ENCODE peak calls at places on chromosomes 7 and 10, in seven cellular contexts. One of them, this sample, is unnamed.

GRCh38 chr10:121598261-121599249 is at the start of gene FGFR2:
- DNase-seq in heart left ventricle: peak; percentile 69
- DNase-seq in thyroid gland: peak; percentile 91
- DNase-seq in thoracic aorta: no peak
- DNase-seq in aorta: peak; percentile 81
- DNase-seq in effector memory CD4-positive, alpha-beta T cell: no peak
- DNase-seq in prostate gland: peak; percentile 87
- DNase-seq in this sample: no peak

GRCh38 chr7:113710310-113711106 is 208.3 kb downstream of the PPP1R3A start:
- DNase-seq in heart left ventricle: no peak
- DNase-seq in thyroid gland: peak; percentile 19
- DNase-seq in thoracic aorta: no peak
- DNase-seq in aorta: no peak
- DNase-seq in effector memory CD4-positive, alpha-beta T cell: peak; percentile 21
- DNase-seq in prostate gland: peak; percentile 42
- DNase-seq in this sample: no peak

GRCh38 chr7:124459101-124460052 is 306.2 kb downstream of the GPR37 start:
- DNase-seq in heart left ventricle: no peak
- DNase-seq in thyroid gland: no peak
- DNase-seq in thoracic aorta: no peak
- DNase-seq in aorta: no peak
- DNase-seq in effector memory CD4-positive, alpha-beta T cell: no peak
- DNase-seq in prostate gland: no peak
- DNase-seq in this sample: no peak

GRCh38 chr7:11830582-11831382 is 1.2 kb downstream of the THSD7A start:
- DNase-seq in heart left ventricle: no peak
- DNase-seq in thyroid gland: peak; percentile 17
- DNase-seq in thoracic aorta: no peak
- DNase-seq in aorta: no peak
- DNase-seq in effector memory CD4-positive, alpha-beta T cell: no peak
- DNase-seq in prostate gland: no peak
- DNase-seq in this sample: no peak

GRCh38 chr10:27192284-27192683 is 37.1 kb downstream of the MASTL start:
- DNase-seq in heart left ventricle: no peak
- DNase-seq in thyroid gland: no peak
- DNase-seq in thoracic aorta: peak; percentile 19
- DNase-seq in aorta: peak; percentile 59
- DNase-seq in effector memory CD4-positive, alpha-beta T cell: no peak
- DNase-seq in prostate gland: no peak
- DNase-seq in this sample: no peak

GRCh38 chr7:149097088-149097487 is 6.6 kb upstream of the ZNF786 start:
- DNase-seq in heart left ventricle: no peak
- DNase-seq in thyroid gland: no peak
- DNase-seq in thoracic aorta: no peak
- DNase-seq in aorta: no peak
- DNase-seq in effector memory CD4-positive, alpha-beta T cell: no peak
- DNase-seq in prostate gland: no peak
- DNase-seq in this sample: no peak

GRCh38 chr7:33904680-33905388 is 505 bp upstream of the BMPER start:
- DNase-seq in heart left ventricle: no peak
- DNase-seq in thyroid gland: peak; percentile 30
- DNase-seq in thoracic aorta: no peak
- DNase-seq in aorta: no peak
- DNase-seq in effector memory CD4-positive, alpha-beta T cell: no peak
- DNase-seq in prostate gland: no peak
- DNase-seq in this sample: no peak

GRCh38 chr7:127776776-127777390 is 124.9 kb downstream of the SND1 start:
- DNase-seq in heart left ventricle: no peak
- DNase-seq in thyroid gland: no peak
- DNase-seq in thoracic aorta: no peak
- DNase-seq in aorta: no peak
- DNase-seq in effector memory CD4-positive, alpha-beta T cell: no peak
- DNase-seq in prostate gland: no peak
- DNase-seq in this sample: no peak

GRCh38 chr10:48378675-48379074 is 72.2 kb downstream of the MAPK8 start:
- DNase-seq in heart left ventricle: no peak
- DNase-seq in thyroid gland: peak; percentile 61
- DNase-seq in thoracic aorta: no peak
- DNase-seq in aorta: no peak
- DNase-seq in effector memory CD4-positive, alpha-beta T cell: no peak
- DNase-seq in prostate gland: no peak
- DNase-seq in this sample: no peak

GRCh38 chr10:5584895-5585516 is 60.2 kb downstream of the CALML3 start:
- DNase-seq in heart left ventricle: no peak
- DNase-seq in thyroid gland: peak; percentile 64
- DNase-seq in thoracic aorta: no peak
- DNase-seq in aorta: no peak
- DNase-seq in effector memory CD4-positive, alpha-beta T cell: no peak
- DNase-seq in prostate gland: no peak
- DNase-seq in this sample: no peak

GRCh38 chr10:90930971-90931841 is 10.3 kb upstream of the ANKRD1 start:
- DNase-seq in heart left ventricle: peak; percentile 79
- DNase-seq in thyroid gland: peak; percentile 9
- DNase-seq in thoracic aorta: no peak
- DNase-seq in aorta: peak; percentile 83
- DNase-seq in effector memory CD4-positive, alpha-beta T cell: no peak
- DNase-seq in prostate gland: no peak
- DNase-seq in this sample: no peak

DNA sequence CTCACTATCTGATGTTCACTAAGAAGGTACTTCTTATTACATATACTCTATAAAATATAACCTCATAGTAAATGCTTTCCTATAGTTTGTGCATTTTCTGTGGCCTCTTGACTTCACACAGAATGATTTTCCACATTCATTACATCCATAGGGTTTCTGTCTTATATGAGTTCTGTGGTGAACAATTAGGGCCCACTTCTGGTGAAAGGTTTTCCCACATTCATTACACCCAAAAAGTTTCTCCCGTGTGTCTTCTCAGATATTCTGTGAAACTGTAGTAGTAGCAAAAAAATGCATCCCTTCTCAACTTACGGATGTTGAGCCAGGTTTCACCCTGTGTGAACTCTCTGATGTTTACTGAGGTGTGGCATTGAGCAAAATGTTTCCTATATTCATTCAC is 119.3 kb downstream of the ZNF33B start:
- DNase-seq in heart left ventricle: no peak
- DNase-seq in thyroid gland: no peak
- DNase-seq in thoracic aorta: no peak
- DNase-seq in aorta: no peak
- DNase-seq in effector memory CD4-positive, alpha-beta T cell: no peak
- DNase-seq in prostate gland: no peak
- DNase-seq in this sample: no peak
- H3K9me3 ChIP-seq in heart left ventricle: peaks cover 100% of the 10 kb centered on the region
- H3K9me3 ChIP-seq in thyroid gland: peaks cover 9% of the 10 kb centered on the region
- H3K9me3 ChIP-seq in thoracic aorta: peaks cover 100% of the 10 kb centered on the region
- H3K9me3 ChIP-seq in aorta: peaks cover 25% of the 10 kb centered on the region
- H3K9me3 ChIP-seq in effector memory CD4-positive, alpha-beta T cell: peaks cover 75% of the 10 kb centered on the region
- H3K9me3 ChIP-seq in prostate gland: peaks cover 6% of the 10 kb centered on the region
- H3K9me3 ChIP-seq in this sample: peaks cover 35% of the 10 kb centered on the region

GRCh38 chr10:130513686-130514476 is 377.7 kb downstream of the GLRX3 start:
- DNase-seq in heart left ventricle: no peak
- DNase-seq in thyroid gland: no peak
- DNase-seq in thoracic aorta: no peak
- DNase-seq in aorta: no peak
- DNase-seq in effector memory CD4-positive, alpha-beta T cell: no peak
- DNase-seq in prostate gland: no peak
- DNase-seq in this sample: no peak

GRCh38 chr10:130516141-130516540 is 379.9 kb downstream of the GLRX3 start:
- DNase-seq in heart left ventricle: no peak
- DNase-seq in thyroid gland: no peak
- DNase-seq in thoracic aorta: no peak
- DNase-seq in aorta: no peak
- DNase-seq in effector memory CD4-positive, alpha-beta T cell: no peak
- DNase-seq in prostate gland: no peak
- DNase-seq in this sample: no peak

GRCh38 chr10:130515670-130516069 is 379.5 kb downstream of the GLRX3 start:
- DNase-seq in heart left ventricle: no peak
- DNase-seq in thyroid gland: no peak
- DNase-seq in thoracic aorta: no peak
- DNase-seq in aorta: no peak
- DNase-seq in effector memory CD4-positive, alpha-beta T cell: no peak
- DNase-seq in prostate gland: no peak
- DNase-seq in this sample: no peak

GRCh38 chr10:130519791-130520190 is 383.6 kb downstream of the GLRX3 start:
- DNase-seq in heart left ventricle: no peak
- DNase-seq in thyroid gland: no peak
- DNase-seq in thoracic aorta: no peak
- DNase-seq in aorta: no peak
- DNase-seq in effector memory CD4-positive, alpha-beta T cell: no peak
- DNase-seq in prostate gland: no peak
- DNase-seq in this sample: no peak
- H3K9me3 ChIP-seq in heart left ventricle: peaks cover 3% of the 10 kb centered on the region
- H3K9me3 ChIP-seq in thyroid gland: no peaks in the 10 kb centered on the region
- H3K9me3 ChIP-seq in thoracic aorta: no peaks in the 10 kb centered on the region
- H3K9me3 ChIP-seq in aorta: no peaks in the 10 kb centered on the region
- H3K9me3 ChIP-seq in effector memory CD4-positive, alpha-beta T cell: no peaks in the 10 kb centered on the region
- H3K9me3 ChIP-seq in prostate gland: no peaks in the 10 kb centered on the region
- H3K9me3 ChIP-seq in this sample: no peaks in the 10 kb centered on the region

GRCh38 chr7:157550300-157551275 is 213.8 kb downstream of the DNAJB6 start:
- DNase-seq in heart left ventricle: no peak
- DNase-seq in thyroid gland: no peak
- DNase-seq in thoracic aorta: no peak
- DNase-seq in aorta: no peak
- DNase-seq in effector memory CD4-positive, alpha-beta T cell: no peak
- DNase-seq in prostate gland: no peak
- DNase-seq in this sample: no peak

GRCh38 chr7:157547102-157547501 is 210.3 kb downstream of the DNAJB6 start:
- DNase-seq in heart left ventricle: no peak
- DNase-seq in thyroid gland: no peak
- DNase-seq in thoracic aorta: no peak
- DNase-seq in aorta: peak; percentile 12
- DNase-seq in effector memory CD4-positive, alpha-beta T cell: no peak
- DNase-seq in prostate gland: no peak
- DNase-seq in this sample: no peak

GRCh38 chr7:157549612-157550299 is 213.0 kb downstream of the DNAJB6 start:
- DNase-seq in heart left ventricle: no peak
- DNase-seq in thyroid gland: no peak
- DNase-seq in thoracic aorta: no peak
- DNase-seq in aorta: no peak
- DNase-seq in effector memory CD4-positive, alpha-beta T cell: no peak
- DNase-seq in prostate gland: no peak
- DNase-seq in this sample: no peak

GRCh38 chr7:157547611-157548010 is 210.8 kb downstream of the DNAJB6 start:
- DNase-seq in heart left ventricle: no peak
- DNase-seq in thyroid gland: no peak
- DNase-seq in thoracic aorta: no peak
- DNase-seq in aorta: peak; percentile 11
- DNase-seq in effector memory CD4-positive, alpha-beta T cell: no peak
- DNase-seq in prostate gland: no peak
- DNase-seq in this sample: no peak

DNA sequence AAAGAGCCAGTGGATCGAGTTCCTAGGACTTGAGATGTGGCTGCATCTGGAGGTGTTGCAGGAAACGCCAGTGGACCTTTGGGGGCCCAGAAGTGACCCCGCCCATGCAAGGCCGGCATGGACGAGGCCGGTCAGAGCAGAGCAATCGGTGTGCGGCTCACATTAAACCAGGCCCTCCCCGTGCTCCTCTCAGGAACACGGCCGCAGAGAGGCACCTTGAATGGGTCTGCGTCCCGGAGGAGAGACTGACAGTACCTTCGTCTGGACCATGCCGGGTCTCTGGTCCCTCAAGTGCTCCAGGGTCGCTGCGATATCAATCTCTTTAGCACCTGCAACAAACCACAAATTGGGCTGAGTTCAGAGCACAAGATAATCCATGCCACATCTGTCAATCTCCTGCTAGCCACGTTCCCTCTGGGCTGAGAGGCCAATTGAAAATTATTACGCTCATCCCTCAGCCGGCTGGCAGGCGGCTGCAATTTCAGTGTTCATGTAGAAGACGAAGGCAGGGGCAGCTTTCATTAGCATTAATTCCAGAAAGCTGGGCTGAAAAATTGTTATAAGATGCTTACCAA is 212.0 kb downstream of the DNAJB6 start:
- DNase-seq in heart left ventricle: no peak
- DNase-seq in thyroid gland: no peak
- DNase-seq in thoracic aorta: no peak
- DNase-seq in aorta: peak; percentile 14
- DNase-seq in effector memory CD4-positive, alpha-beta T cell: no peak
- DNase-seq in prostate gland: no peak
- DNase-seq in this sample: no peak
- H3K9me3 ChIP-seq in heart left ventricle: no peaks in the 10 kb centered on the region
- H3K9me3 ChIP-seq in thyroid gland: no peaks in the 10 kb centered on the region
- H3K9me3 ChIP-seq in thoracic aorta: no peaks in the 10 kb centered on the region
- H3K9me3 ChIP-seq in aorta: no peaks in the 10 kb centered on the region
- H3K9me3 ChIP-seq in effector memory CD4-positive, alpha-beta T cell: no peaks in the 10 kb centered on the region
- H3K9me3 ChIP-seq in prostate gland: no peaks in the 10 kb centered on the region
- H3K9me3 ChIP-seq in this sample: no peaks in the 10 kb centered on the region

GRCh38 chr10:105502076-105502475 is 861.0 kb downstream of the SORCS3 start:
- DNase-seq in heart left ventricle: no peak
- DNase-seq in thyroid gland: no peak
- DNase-seq in thoracic aorta: no peak
- DNase-seq in aorta: no peak
- DNase-seq in effector memory CD4-positive, alpha-beta T cell: no peak
- DNase-seq in prostate gland: no peak
- DNase-seq in this sample: no peak

GRCh38 chr10:105503714-105504113 is 862.6 kb downstream of the SORCS3 start:
- DNase-seq in heart left ventricle: no peak
- DNase-seq in thyroid gland: no peak
- DNase-seq in thoracic aorta: no peak
- DNase-seq in aorta: no peak
- DNase-seq in effector memory CD4-positive, alpha-beta T cell: no peak
- DNase-seq in prostate gland: no peak
- DNase-seq in this sample: no peak

GRCh38 chr10:105509551-105509950 is 868.5 kb downstream of the SORCS3 start:
- DNase-seq in heart left ventricle: no peak
- DNase-seq in thyroid gland: no peak
- DNase-seq in thoracic aorta: no peak
- DNase-seq in aorta: no peak
- DNase-seq in effector memory CD4-positive, alpha-beta T cell: no peak
- DNase-seq in prostate gland: no peak
- DNase-seq in this sample: no peak

DNA sequence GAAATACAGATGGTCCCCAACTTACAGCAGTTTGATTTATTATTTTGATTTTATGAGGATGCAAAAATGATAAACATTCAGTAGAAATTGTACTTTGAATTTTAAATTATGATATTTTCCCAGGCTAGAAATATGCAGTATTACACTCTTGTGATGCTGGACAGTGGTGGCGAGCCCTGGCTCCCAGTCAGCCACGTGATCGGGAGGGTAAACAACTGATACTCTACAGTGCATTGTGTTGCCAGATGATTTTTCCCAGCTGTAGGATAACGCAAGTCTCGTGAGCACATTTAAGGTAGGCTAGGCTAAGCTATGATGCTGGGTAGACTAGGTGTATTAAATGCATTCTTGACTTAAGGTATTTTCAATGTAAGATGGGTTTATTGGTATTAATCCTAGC is 865.2 kb downstream of the SORCS3 start:
- DNase-seq in heart left ventricle: no peak
- DNase-seq in thyroid gland: no peak
- DNase-seq in thoracic aorta: no peak
- DNase-seq in aorta: no peak
- DNase-seq in effector memory CD4-positive, alpha-beta T cell: no peak
- DNase-seq in prostate gland: no peak
- DNase-seq in this sample: no peak
- H3K9me3 ChIP-seq in heart left ventricle: no peaks in the 10 kb centered on the region
- H3K9me3 ChIP-seq in thyroid gland: no peaks in the 10 kb centered on the region
- H3K9me3 ChIP-seq in thoracic aorta: no peaks in the 10 kb centered on the region
- H3K9me3 ChIP-seq in aorta: peaks cover 2% of the 10 kb centered on the region
- H3K9me3 ChIP-seq in effector memory CD4-positive, alpha-beta T cell: no peaks in the 10 kb centered on the region
- H3K9me3 ChIP-seq in prostate gland: no peaks in the 10 kb centered on the region
- H3K9me3 ChIP-seq in this sample: no peaks in the 10 kb centered on the region